ENCODE peak calls at places on chromosomes 7 and 10, in eight cellular contexts. One of them, this sample, is unnamed.

GRCh38 chr10:77970869-77971803 is 44.6 kb upstream of the DLG5 start:
- DNase-seq in brain microvascular endothelial cell: peak
- DNase-seq in OCI-LY7: peak
- DNase-seq in left ventricle myocardium inferior: peak
- DNase-seq in RWPE2: no peak
- DNase-seq in mesenchymal stem cell: peak
- DNase-seq in transverse colon: peak
- DNase-seq in RWPE1: peak
- DNase-seq in this sample: peak

GRCh38 chr7:149490083-149490482 is 7.5 kb downstream of the ZNF746 start:
- DNase-seq in left ventricle myocardium inferior: no peak
- DNase-seq in RWPE1: no peak
- DNase-seq in mesenchymal stem cell: no peak
- DNase-seq in brain microvascular endothelial cell: no peak
- DNase-seq in OCI-LY7: no peak
- DNase-seq in transverse colon: no peak
- DNase-seq in RWPE2: no peak
- DNase-seq in this sample: no peak

GRCh38 chr7:114925443-114925842 is 3.5 kb downstream of the MDFIC start:
- DNase-seq in transverse colon: no peak
- DNase-seq in RWPE1: no peak
- DNase-seq in left ventricle myocardium inferior: no peak
- DNase-seq in OCI-LY7: no peak
- DNase-seq in RWPE2: no peak
- DNase-seq in brain microvascular endothelial cell: no peak
- DNase-seq in mesenchymal stem cell: no peak
- DNase-seq in this sample: no peak

GRCh38 chr7:95469850-95470249 is 15.9 kb upstream of the ASB4 start:
- DNase-seq in OCI-LY7: peak
- DNase-seq in transverse colon: no peak
- DNase-seq in RWPE1: no peak
- DNase-seq in left ventricle myocardium inferior: no peak
- DNase-seq in brain microvascular endothelial cell: no peak
- DNase-seq in mesenchymal stem cell: no peak
- DNase-seq in RWPE2: no peak
- DNase-seq in this sample: peak

GRCh38 chr10:62130948-62131347 is 137.7 kb downstream of the RTKN2 start:
- DNase-seq in RWPE1: peak
- DNase-seq in mesenchymal stem cell: peak
- DNase-seq in left ventricle myocardium inferior: no peak
- DNase-seq in OCI-LY7: no peak
- DNase-seq in transverse colon: no peak
- DNase-seq in brain microvascular endothelial cell: peak
- DNase-seq in RWPE2: no peak
- DNase-seq in this sample: no peak

GRCh38 chr7:5479133-5479745 is 55.6 kb upstream of the TNRC18 start:
- DNase-seq in brain microvascular endothelial cell: peak
- DNase-seq in RWPE1: no peak
- DNase-seq in RWPE2: no peak
- DNase-seq in transverse colon: no peak
- DNase-seq in OCI-LY7: no peak
- DNase-seq in left ventricle myocardium inferior: no peak
- DNase-seq in mesenchymal stem cell: peak
- DNase-seq in this sample: no peak

GRCh38 chr7:107384025-107384424 is 85.8 kb upstream of the GPR22 start:
- DNase-seq in brain microvascular endothelial cell: no peak
- DNase-seq in RWPE1: no peak
- DNase-seq in left ventricle myocardium inferior: no peak
- DNase-seq in RWPE2: no peak
- DNase-seq in OCI-LY7: peak
- DNase-seq in transverse colon: no peak
- DNase-seq in mesenchymal stem cell: no peak
- DNase-seq in this sample: no peak

GRCh38 chr10:90175161-90175681 is 473.8 kb downstream of the KIF20B start:
- DNase-seq in brain microvascular endothelial cell: no peak
- DNase-seq in transverse colon: no peak
- DNase-seq in RWPE1: peak
- DNase-seq in OCI-LY7: no peak
- DNase-seq in RWPE2: peak
- DNase-seq in mesenchymal stem cell: peak
- DNase-seq in left ventricle myocardium inferior: peak
- DNase-seq in this sample: no peak

GRCh38 chr10:16381083-16381482 is 55.7 kb upstream of the PTER start:
- DNase-seq in left ventricle myocardium inferior: no peak
- DNase-seq in RWPE1: peak
- DNase-seq in RWPE2: no peak
- DNase-seq in brain microvascular endothelial cell: no peak
- DNase-seq in mesenchymal stem cell: no peak
- DNase-seq in transverse colon: no peak
- DNase-seq in OCI-LY7: no peak
- DNase-seq in this sample: no peak

GRCh38 chr7:27157717-27158431 is 1.4 kb upstream of the HOXA7 start:
- DNase-seq in OCI-LY7: no peak
- DNase-seq in RWPE1: no peak
- DNase-seq in left ventricle myocardium inferior: no peak
- DNase-seq in transverse colon: peak
- DNase-seq in mesenchymal stem cell: no peak
- DNase-seq in RWPE2: peak
- DNase-seq in brain microvascular endothelial cell: no peak
- DNase-seq in this sample: no peak

GRCh38 chr7:139034855-139035587 is 821 bp downstream of the ZC3HAV1L start:
- DNase-seq in transverse colon: peak
- DNase-seq in brain microvascular endothelial cell: peak
- DNase-seq in left ventricle myocardium inferior: peak
- DNase-seq in RWPE2: no peak
- DNase-seq in mesenchymal stem cell: peak
- DNase-seq in RWPE1: peak
- DNase-seq in OCI-LY7: no peak
- DNase-seq in this sample: peak

GRCh38 chr7:66740302-66740979 is at the start of gene RABGEF1:
- DNase-seq in left ventricle myocardium inferior: peak
- DNase-seq in transverse colon: peak
- DNase-seq in brain microvascular endothelial cell: peak
- DNase-seq in RWPE1: peak
- DNase-seq in RWPE2: peak
- DNase-seq in mesenchymal stem cell: peak
- DNase-seq in OCI-LY7: peak
- DNase-seq in this sample: peak

GRCh38 chr10:75962395-75963061 is 531.1 kb downstream of the LRMDA start:
- DNase-seq in left ventricle myocardium inferior: no peak
- DNase-seq in OCI-LY7: no peak
- DNase-seq in mesenchymal stem cell: no peak
- DNase-seq in RWPE1: no peak
- DNase-seq in transverse colon: no peak
- DNase-seq in brain microvascular endothelial cell: no peak
- DNase-seq in RWPE2: no peak
- DNase-seq in this sample: no peak

GRCh38 chr7:130884437-130885417 is 150.7 kb upstream of the KLF14 start:
- DNase-seq in mesenchymal stem cell: peak
- DNase-seq in RWPE2: no peak
- DNase-seq in RWPE1: no peak
- DNase-seq in left ventricle myocardium inferior: no peak
- DNase-seq in brain microvascular endothelial cell: no peak
- DNase-seq in transverse colon: no peak
- DNase-seq in OCI-LY7: no peak
- DNase-seq in this sample: no peak

GRCh38 chr10:113126506-113127192 is 176.6 kb downstream of the TCF7L2 start:
- DNase-seq in transverse colon: peak
- DNase-seq in mesenchymal stem cell: peak
- DNase-seq in OCI-LY7: no peak
- DNase-seq in left ventricle myocardium inferior: peak
- DNase-seq in brain microvascular endothelial cell: peak
- DNase-seq in RWPE1: peak
- DNase-seq in RWPE2: peak
- DNase-seq in this sample: no peak

GRCh38 chr10:125081931-125082330 is 78.4 kb downstream of the CTBP2 start:
- DNase-seq in left ventricle myocardium inferior: no peak
- DNase-seq in RWPE1: no peak
- DNase-seq in transverse colon: no peak
- DNase-seq in OCI-LY7: no peak
- DNase-seq in RWPE2: no peak
- DNase-seq in mesenchymal stem cell: no peak
- DNase-seq in brain microvascular endothelial cell: no peak
- DNase-seq in this sample: no peak
- H3K27ac ChIP-seq in left ventricle myocardium inferior: peak
- H3K27ac ChIP-seq in RWPE1: peak
- H3K27ac ChIP-seq in transverse colon: no peak
- H3K27ac ChIP-seq in OCI-LY7: no peak
- H3K27ac ChIP-seq in RWPE2: no peak
- H3K27ac ChIP-seq in mesenchymal stem cell: no peak
- H3K27ac ChIP-seq in brain microvascular endothelial cell: peak
- H3K27ac ChIP-seq in this sample: no peak

DNA sequence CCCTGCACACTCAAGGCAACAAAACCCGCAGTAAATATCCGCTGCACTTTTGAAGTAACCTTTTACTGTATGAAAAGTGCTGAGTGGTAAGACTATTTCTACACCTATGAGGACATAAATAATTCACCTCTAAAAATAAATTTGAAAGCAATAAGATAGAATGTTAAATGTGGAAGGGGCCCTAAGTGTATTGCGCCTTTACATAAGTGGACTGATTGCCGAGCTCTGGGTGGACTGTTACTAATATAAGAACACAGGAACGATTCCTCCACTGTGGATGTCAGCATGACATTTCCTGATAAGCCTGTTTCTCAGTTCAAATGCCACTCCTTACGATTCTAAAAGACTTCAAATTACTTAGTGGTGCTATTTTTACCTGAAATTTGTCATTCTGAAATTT is 192.0 kb upstream of the PTN start:
- DNase-seq in RWPE1: no peak
- DNase-seq in OCI-LY7: no peak
- DNase-seq in transverse colon: no peak
- DNase-seq in mesenchymal stem cell: no peak
- DNase-seq in RWPE2: no peak
- DNase-seq in left ventricle myocardium inferior: no peak
- DNase-seq in brain microvascular endothelial cell: no peak
- DNase-seq in this sample: no peak
- H3K27ac ChIP-seq in RWPE1: no peak
- H3K27ac ChIP-seq in OCI-LY7: no peak
- H3K27ac ChIP-seq in transverse colon: no peak
- H3K27ac ChIP-seq in mesenchymal stem cell: no peak
- H3K27ac ChIP-seq in RWPE2: no peak
- H3K27ac ChIP-seq in left ventricle myocardium inferior: no peak
- H3K27ac ChIP-seq in brain microvascular endothelial cell: no peak
- H3K27ac ChIP-seq in this sample: no peak

DNA sequence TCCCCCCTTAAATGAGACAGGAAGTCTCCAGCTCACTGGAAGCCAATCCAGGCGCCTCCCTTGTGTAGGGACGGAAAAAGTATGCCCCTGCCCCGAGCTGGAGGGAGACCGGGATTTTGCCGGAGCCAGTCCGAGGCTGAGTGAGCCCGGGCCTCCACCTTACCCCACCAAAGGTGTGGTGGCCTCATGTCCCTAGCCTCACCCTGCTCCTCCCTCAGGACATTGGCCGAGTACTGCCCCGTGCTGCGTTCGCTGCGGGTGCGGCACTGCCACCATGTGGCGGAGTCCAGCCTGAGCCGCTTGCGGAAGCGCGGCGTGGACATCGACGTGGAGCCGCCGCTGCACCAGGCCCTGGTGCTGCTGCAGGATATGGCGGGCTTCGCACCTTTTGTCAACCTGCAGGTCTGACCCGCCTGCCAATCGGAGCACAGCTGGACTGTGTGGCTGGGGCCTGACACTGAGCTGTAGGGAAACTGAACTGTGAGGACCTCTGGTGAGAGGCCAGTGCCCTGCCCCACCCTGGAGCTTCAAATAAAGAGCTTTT is 2.0 kb downstream of the FBXL15 start:
- DNase-seq in transverse colon: peak
- DNase-seq in mesenchymal stem cell: peak
- DNase-seq in RWPE1: peak
- DNase-seq in brain microvascular endothelial cell: peak
- DNase-seq in left ventricle myocardium inferior: peak
- DNase-seq in OCI-LY7: peak
- DNase-seq in RWPE2: no peak
- DNase-seq in this sample: no peak
- H3K27ac ChIP-seq in transverse colon: peak
- H3K27ac ChIP-seq in mesenchymal stem cell: no peak
- H3K27ac ChIP-seq in RWPE1: peak
- H3K27ac ChIP-seq in brain microvascular endothelial cell: no peak
- H3K27ac ChIP-seq in left ventricle myocardium inferior: peak
- H3K27ac ChIP-seq in OCI-LY7: peak
- H3K27ac ChIP-seq in RWPE2: peak
- H3K27ac ChIP-seq in this sample: no peak

GRCh38 chr7:46945328-46945727 is 636.6 kb downstream of the TNS3 start:
- DNase-seq in RWPE1: no peak
- DNase-seq in transverse colon: no peak
- DNase-seq in mesenchymal stem cell: no peak
- DNase-seq in brain microvascular endothelial cell: no peak
- DNase-seq in RWPE2: no peak
- DNase-seq in left ventricle myocardium inferior: no peak
- DNase-seq in OCI-LY7: no peak
- DNase-seq in this sample: no peak
- H3K27ac ChIP-seq in RWPE1: no peak
- H3K27ac ChIP-seq in transverse colon: no peak
- H3K27ac ChIP-seq in mesenchymal stem cell: no peak
- H3K27ac ChIP-seq in brain microvascular endothelial cell: no peak
- H3K27ac ChIP-seq in RWPE2: no peak
- H3K27ac ChIP-seq in left ventricle myocardium inferior: no peak
- H3K27ac ChIP-seq in OCI-LY7: no peak
- H3K27ac ChIP-seq in this sample: no peak

GRCh38 chr7:47497367-47498096 is 84.4 kb downstream of the TNS3 start:
- DNase-seq in RWPE1: no peak
- DNase-seq in mesenchymal stem cell: peak
- DNase-seq in left ventricle myocardium inferior: no peak
- DNase-seq in OCI-LY7: peak
- DNase-seq in brain microvascular endothelial cell: no peak
- DNase-seq in transverse colon: no peak
- DNase-seq in RWPE2: no peak
- DNase-seq in this sample: no peak

GRCh38 chr7:47495269-47495875 is 86.5 kb downstream of the TNS3 start:
- DNase-seq in RWPE2: no peak
- DNase-seq in transverse colon: no peak
- DNase-seq in mesenchymal stem cell: no peak
- DNase-seq in left ventricle myocardium inferior: no peak
- DNase-seq in RWPE1: no peak
- DNase-seq in brain microvascular endothelial cell: no peak
- DNase-seq in OCI-LY7: no peak
- DNase-seq in this sample: no peak

GRCh38 chr7:47493971-47494370 is 87.9 kb downstream of the TNS3 start:
- DNase-seq in RWPE1: peak
- DNase-seq in brain microvascular endothelial cell: no peak
- DNase-seq in RWPE2: no peak
- DNase-seq in OCI-LY7: no peak
- DNase-seq in left ventricle myocardium inferior: no peak
- DNase-seq in mesenchymal stem cell: no peak
- DNase-seq in transverse colon: no peak
- DNase-seq in this sample: no peak

GRCh38 chr7:47496666-47497065 is 85.2 kb downstream of the TNS3 start:
- DNase-seq in mesenchymal stem cell: no peak
- DNase-seq in left ventricle myocardium inferior: no peak
- DNase-seq in transverse colon: no peak
- DNase-seq in brain microvascular endothelial cell: no peak
- DNase-seq in RWPE1: no peak
- DNase-seq in OCI-LY7: no peak
- DNase-seq in RWPE2: no peak
- DNase-seq in this sample: no peak

GRCh38 chr7:47496064-47496665 is 85.7 kb downstream of the TNS3 start:
- DNase-seq in RWPE1: no peak
- DNase-seq in OCI-LY7: peak
- DNase-seq in mesenchymal stem cell: no peak
- DNase-seq in brain microvascular endothelial cell: no peak
- DNase-seq in RWPE2: no peak
- DNase-seq in transverse colon: no peak
- DNase-seq in left ventricle myocardium inferior: no peak
- DNase-seq in this sample: no peak
- H3K27ac ChIP-seq in RWPE1: peak
- H3K27ac ChIP-seq in OCI-LY7: peak
- H3K27ac ChIP-seq in mesenchymal stem cell: no peak
- H3K27ac ChIP-seq in brain microvascular endothelial cell: no peak
- H3K27ac ChIP-seq in RWPE2: no peak
- H3K27ac ChIP-seq in transverse colon: peak
- H3K27ac ChIP-seq in left ventricle myocardium inferior: peak
- H3K27ac ChIP-seq in this sample: no peak

GRCh38 chr10:98420786-98421185 is 5.8 kb upstream of the PYROXD2 start:
- DNase-seq in mesenchymal stem cell: no peak
- DNase-seq in brain microvascular endothelial cell: no peak
- DNase-seq in transverse colon: no peak
- DNase-seq in RWPE2: no peak
- DNase-seq in RWPE1: no peak
- DNase-seq in left ventricle myocardium inferior: peak
- DNase-seq in OCI-LY7: no peak
- DNase-seq in this sample: no peak
- H3K27ac ChIP-seq in mesenchymal stem cell: no peak
- H3K27ac ChIP-seq in brain microvascular endothelial cell: no peak
- H3K27ac ChIP-seq in transverse colon: no peak
- H3K27ac ChIP-seq in RWPE2: no peak
- H3K27ac ChIP-seq in RWPE1: no peak
- H3K27ac ChIP-seq in left ventricle myocardium inferior: peak
- H3K27ac ChIP-seq in OCI-LY7: no peak
- H3K27ac ChIP-seq in this sample: no peak

This sample was measured in DND-41.